ENCODE peak calls at places on chromosomes 11 and 22, in nine cellular contexts. M, P, H, N, U, K, A, X and W are unnamed samples.
A peak's percentile ranks its signal among the peaks of the same experiment; 100 is the strongest.

GRCh38 chr22:19182472-19183157 is 4.1 kb upstream of the SLC25A1 start:
- DNase-seq in N (no peak), K (no peak), H (no peak), M (no peak), P (no peak), U (no peak), A (no peak), X (no peak), W (no peak)

GRCh38 chr11:61120865-61121831 is 18.9 kb downstream of the CD5 start:
- DNase-seq in N (no peak), H (peak; percentile 91), K (no peak), M (no peak), X (peak; percentile 44), U (peak; percentile 82), P (no peak), A (no peak), W (no peak)

GRCh38 chr11:72084960-72085359 is 4.3 kb downstream of the LRRC51 start:
- DNase-seq in K (peak; percentile 78), A (no peak), H (no peak), U (no peak), X (no peak), N (no peak), P (no peak), M (no peak), W (no peak)

GRCh38 chr11:41039592-41039991 is 419.9 kb downstream of the LRRC4C start:
- DNase-seq in P (no peak), X (no peak), M (no peak), U (no peak), H (no peak), A (no peak), K (no peak), N (no peak), W (no peak)

GRCh38 chr11:15579287-15580001 is 464.7 kb downstream of the INSC start:
- DNase-seq in X (no peak), A (no peak), P (no peak), N (no peak), K (no peak), M (no peak), U (no peak), H (no peak), W (no peak)

GRCh38 chr22:41288245-41288946 is 2.4 kb upstream of the RANGAP1 start:
- DNase-seq in M (no peak), K (no peak), U (no peak), A (no peak), P (peak; percentile 62), X (peak; percentile 93), H (no peak), N (no peak), W (no peak)

GRCh38 chr22:28034145-28034759 is 115.2 kb upstream of the PITPNB start:
- DNase-seq in A (no peak), M (no peak), U (no peak), N (no peak), X (no peak), H (no peak), K (no peak), P (no peak), W (no peak)

GRCh38 chr22:48378673-48379072 is 1449.0 kb downstream of the BRD1 start:
- DNase-seq in N (no peak), H (no peak), X (no peak), P (no peak), M (no peak), K (no peak), A (no peak), U (no peak), W (no peak)